ENCODE peak calls at places on chromosomes 11 and 22, in seven cellular contexts. One of them, this sample, is unnamed.

GRCh38 chr11:113177596-113178115 is 136.7 kb upstream of the TTC12 start:
- DNase-seq in tibial artery: no peak
- DNase-seq in CD4-positive, alpha-beta T cell: no peak
- DNase-seq in A673: no peak
- DNase-seq in WTC11: no peak
- DNase-seq in dorsolateral prefrontal cortex: no peak
- DNase-seq in upper lobe of right lung: no peak
- DNase-seq in this sample: no peak

GRCh38 chr11:78902771-78903507 is 328.3 kb upstream of the NARS2 start:
- DNase-seq in CD4-positive, alpha-beta T cell: no peak
- DNase-seq in dorsolateral prefrontal cortex: no peak
- DNase-seq in A673: no peak
- DNase-seq in tibial artery: no peak
- DNase-seq in WTC11: no peak
- DNase-seq in upper lobe of right lung: no peak
- DNase-seq in this sample: no peak

GRCh38 chr11:66106786-66107599 is 36.9 kb downstream of the PACS1 start:
- DNase-seq in tibial artery: no peak
- DNase-seq in upper lobe of right lung: no peak
- DNase-seq in A673: no peak
- DNase-seq in dorsolateral prefrontal cortex: no peak
- DNase-seq in CD4-positive, alpha-beta T cell: no peak
- DNase-seq in WTC11: no peak
- DNase-seq in this sample: no peak

GRCh38 chr11:108752297-108752751 is 87.5 kb downstream of the DDX10 start:
- DNase-seq in CD4-positive, alpha-beta T cell: no peak
- DNase-seq in A673: no peak
- DNase-seq in dorsolateral prefrontal cortex: no peak
- DNase-seq in tibial artery: no peak
- DNase-seq in upper lobe of right lung: no peak
- DNase-seq in WTC11: no peak
- DNase-seq in this sample: no peak

GRCh38 chr11:1131033-1131911 is 26.5 kb upstream of the MUC5AC start:
- DNase-seq in CD4-positive, alpha-beta T cell: no peak
- DNase-seq in WTC11: peak
- DNase-seq in tibial artery: peak
- DNase-seq in dorsolateral prefrontal cortex: no peak
- DNase-seq in A673: no peak
- DNase-seq in upper lobe of right lung: no peak
- DNase-seq in this sample: no peak

GRCh38 chr22:41338614-41339212 is 37.4 kb downstream of the ZC3H7B start:
- DNase-seq in dorsolateral prefrontal cortex: no peak
- DNase-seq in upper lobe of right lung: no peak
- DNase-seq in CD4-positive, alpha-beta T cell: no peak
- DNase-seq in A673: no peak
- DNase-seq in WTC11: no peak
- DNase-seq in tibial artery: no peak
- DNase-seq in this sample: no peak

GRCh38 chr11:33065445-33066178 is 26.2 kb downstream of the TCP11L1 start:
- DNase-seq in upper lobe of right lung: peak
- DNase-seq in CD4-positive, alpha-beta T cell: peak
- DNase-seq in dorsolateral prefrontal cortex: peak
- DNase-seq in A673: peak
- DNase-seq in WTC11: peak
- DNase-seq in tibial artery: no peak
- DNase-seq in this sample: peak

GRCh38 chr11:47340980-47341775 is 11.3 kb downstream of the MYBPC3 start:
- DNase-seq in upper lobe of right lung: no peak
- DNase-seq in A673: no peak
- DNase-seq in WTC11: no peak
- DNase-seq in CD4-positive, alpha-beta T cell: no peak
- DNase-seq in tibial artery: no peak
- DNase-seq in dorsolateral prefrontal cortex: no peak
- DNase-seq in this sample: no peak

GRCh38 chr11:33893711-33894401 is 2.0 kb upstream of the LMO2 start:
- DNase-seq in dorsolateral prefrontal cortex: no peak
- DNase-seq in CD4-positive, alpha-beta T cell: peak
- DNase-seq in tibial artery: no peak
- DNase-seq in A673: no peak
- DNase-seq in WTC11: no peak
- DNase-seq in upper lobe of right lung: no peak
- DNase-seq in this sample: no peak

GRCh38 chr11:1938343-1939005 is 8.7 kb upstream of the MRPL23 start:
- DNase-seq in A673: no peak
- DNase-seq in upper lobe of right lung: peak
- DNase-seq in CD4-positive, alpha-beta T cell: no peak
- DNase-seq in tibial artery: no peak
- DNase-seq in WTC11: peak
- DNase-seq in dorsolateral prefrontal cortex: no peak
- DNase-seq in this sample: no peak

GRCh38 chr22:30763815-30764686 is 69.4 kb downstream of the OSBP2 start:
- DNase-seq in A673: peak
- DNase-seq in WTC11: peak
- DNase-seq in CD4-positive, alpha-beta T cell: peak
- DNase-seq in dorsolateral prefrontal cortex: peak
- DNase-seq in tibial artery: no peak
- DNase-seq in upper lobe of right lung: no peak
- DNase-seq in this sample: peak

GRCh38 chr11:11022126-11022730 is 164.4 kb upstream of the ZBED5 start:
- DNase-seq in dorsolateral prefrontal cortex: no peak
- DNase-seq in A673: peak
- DNase-seq in CD4-positive, alpha-beta T cell: no peak
- DNase-seq in tibial artery: no peak
- DNase-seq in upper lobe of right lung: no peak
- DNase-seq in WTC11: no peak
- DNase-seq in this sample: peak

GRCh38 chr22:43831561-43832392 is 19.7 kb upstream of the EFCAB6 start:
- DNase-seq in upper lobe of right lung: peak
- DNase-seq in WTC11: no peak
- DNase-seq in dorsolateral prefrontal cortex: no peak
- DNase-seq in tibial artery: peak
- DNase-seq in CD4-positive, alpha-beta T cell: no peak
- DNase-seq in A673: no peak
- DNase-seq in this sample: no peak

GRCh38 chr22:47352920-47353700 is 590.7 kb downstream of the TBC1D22A start:
- DNase-seq in tibial artery: no peak
- DNase-seq in CD4-positive, alpha-beta T cell: no peak
- DNase-seq in upper lobe of right lung: no peak
- DNase-seq in A673: no peak
- DNase-seq in dorsolateral prefrontal cortex: no peak
- DNase-seq in WTC11: no peak
- DNase-seq in this sample: no peak

GRCh38 chr22:45296628-45297297 is 12.0 kb downstream of the UPK3A start:
- DNase-seq in WTC11: no peak
- DNase-seq in upper lobe of right lung: no peak
- DNase-seq in A673: no peak
- DNase-seq in tibial artery: no peak
- DNase-seq in CD4-positive, alpha-beta T cell: peak
- DNase-seq in dorsolateral prefrontal cortex: no peak
- DNase-seq in this sample: no peak

GRCh38 chr22:49232319-49233067 is 595.2 kb downstream of the BRD1 start:
- DNase-seq in CD4-positive, alpha-beta T cell: no peak
- DNase-seq in upper lobe of right lung: no peak
- DNase-seq in WTC11: no peak
- DNase-seq in tibial artery: peak
- DNase-seq in A673: no peak
- DNase-seq in dorsolateral prefrontal cortex: no peak
- DNase-seq in this sample: no peak

GRCh38 chr11:94767701-94768601 is at the start of gene AMOTL1:
- DNase-seq in WTC11: peak
- DNase-seq in A673: peak
- DNase-seq in CD4-positive, alpha-beta T cell: no peak
- DNase-seq in tibial artery: peak
- DNase-seq in dorsolateral prefrontal cortex: peak
- DNase-seq in upper lobe of right lung: peak
- DNase-seq in this sample: peak

GRCh38 chr22:36790648-36791047 is 14.7 kb upstream of the IFT27 start:
- DNase-seq in tibial artery: no peak
- DNase-seq in A673: no peak
- DNase-seq in dorsolateral prefrontal cortex: no peak
- DNase-seq in CD4-positive, alpha-beta T cell: no peak
- DNase-seq in upper lobe of right lung: no peak
- DNase-seq in WTC11: no peak
- DNase-seq in this sample: no peak

GRCh38 chr11:31325162-31325561 is 44.4 kb downstream of the DCDC1 start:
- DNase-seq in dorsolateral prefrontal cortex: no peak
- DNase-seq in WTC11: no peak
- DNase-seq in CD4-positive, alpha-beta T cell: no peak
- DNase-seq in A673: peak
- DNase-seq in upper lobe of right lung: no peak
- DNase-seq in tibial artery: no peak
- DNase-seq in this sample: peak

GRCh38 chr22:29799217-29799680 is 32.1 kb downstream of the UQCR10 start:
- DNase-seq in dorsolateral prefrontal cortex: no peak
- DNase-seq in tibial artery: peak
- DNase-seq in CD4-positive, alpha-beta T cell: no peak
- DNase-seq in upper lobe of right lung: peak
- DNase-seq in A673: no peak
- DNase-seq in WTC11: no peak
- DNase-seq in this sample: peak

GRCh38 chr11:63552921-63553320 is 10.3 kb downstream of the PLAAT2 start:
- DNase-seq in A673: no peak
- DNase-seq in WTC11: no peak
- DNase-seq in upper lobe of right lung: no peak
- DNase-seq in tibial artery: no peak
- DNase-seq in CD4-positive, alpha-beta T cell: no peak
- DNase-seq in dorsolateral prefrontal cortex: no peak
- DNase-seq in this sample: no peak

GRCh38 chr11:63549411-63549810 is 12.8 kb downstream of the PLAAT4 start:
- DNase-seq in dorsolateral prefrontal cortex: no peak
- DNase-seq in tibial artery: no peak
- DNase-seq in upper lobe of right lung: no peak
- DNase-seq in CD4-positive, alpha-beta T cell: no peak
- DNase-seq in WTC11: no peak
- DNase-seq in A673: no peak
- DNase-seq in this sample: no peak

GRCh38 chr11:63553759-63554158 is 9.4 kb downstream of the PLAAT2 start:
- DNase-seq in dorsolateral prefrontal cortex: no peak
- DNase-seq in upper lobe of right lung: no peak
- DNase-seq in WTC11: no peak
- DNase-seq in A673: no peak
- DNase-seq in tibial artery: no peak
- DNase-seq in CD4-positive, alpha-beta T cell: peak
- DNase-seq in this sample: no peak

GRCh38 chr11:63554901-63555218 is 8.3 kb downstream of the PLAAT2 start:
- DNase-seq in WTC11: no peak
- DNase-seq in tibial artery: no peak
- DNase-seq in upper lobe of right lung: no peak
- DNase-seq in CD4-positive, alpha-beta T cell: no peak
- DNase-seq in A673: no peak
- DNase-seq in dorsolateral prefrontal cortex: no peak
- DNase-seq in this sample: no peak

GRCh38 chr11:63551889-63552266 is 11.3 kb downstream of the PLAAT2 start:
- DNase-seq in WTC11: no peak
- DNase-seq in CD4-positive, alpha-beta T cell: no peak
- DNase-seq in tibial artery: no peak
- DNase-seq in A673: no peak
- DNase-seq in dorsolateral prefrontal cortex: no peak
- DNase-seq in upper lobe of right lung: no peak
- DNase-seq in this sample: no peak
- TF ChIP-seq CTCF in WTC11: no peak
- TF ChIP-seq CTCF in CD4-positive, alpha-beta T cell: no peak
- TF ChIP-seq CTCF in tibial artery: no peak
- TF ChIP-seq CTCF in A673: no peak
- TF ChIP-seq CTCF in dorsolateral prefrontal cortex: no peak
- TF ChIP-seq CTCF in upper lobe of right lung: no peak
- TF ChIP-seq CTCF in this sample: no peak

DNA sequence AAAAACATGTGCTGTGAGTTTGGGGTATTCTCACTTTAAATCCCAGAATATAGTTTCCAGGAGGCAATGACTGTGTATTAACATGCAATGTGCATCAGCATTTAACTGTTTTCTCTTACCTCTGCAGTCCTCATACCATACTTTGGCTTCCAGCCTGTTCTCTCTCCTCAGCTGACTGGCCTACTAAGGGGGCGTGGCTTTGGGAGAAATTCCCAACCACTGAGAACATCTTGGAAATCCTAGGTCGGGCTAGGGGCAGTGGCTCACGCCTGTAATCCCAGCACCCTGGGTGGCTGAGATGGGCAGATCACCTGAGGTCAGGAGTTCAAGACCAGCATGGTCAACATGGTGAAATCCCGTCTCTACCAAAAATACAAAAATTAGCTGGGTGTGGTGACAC is 13.5 kb upstream of the ZC3H12C start:
- DNase-seq in A673: no peak
- DNase-seq in WTC11: no peak
- DNase-seq in dorsolateral prefrontal cortex: no peak
- DNase-seq in upper lobe of right lung: no peak
- DNase-seq in tibial artery: no peak
- DNase-seq in CD4-positive, alpha-beta T cell: no peak
- DNase-seq in this sample: no peak
- TF ChIP-seq CTCF in A673: no peak
- TF ChIP-seq CTCF in WTC11: no peak
- TF ChIP-seq CTCF in dorsolateral prefrontal cortex: no peak
- TF ChIP-seq CTCF in upper lobe of right lung: no peak
- TF ChIP-seq CTCF in tibial artery: no peak
- TF ChIP-seq CTCF in CD4-positive, alpha-beta T cell: no peak
- TF ChIP-seq CTCF in this sample: no peak

DNA sequence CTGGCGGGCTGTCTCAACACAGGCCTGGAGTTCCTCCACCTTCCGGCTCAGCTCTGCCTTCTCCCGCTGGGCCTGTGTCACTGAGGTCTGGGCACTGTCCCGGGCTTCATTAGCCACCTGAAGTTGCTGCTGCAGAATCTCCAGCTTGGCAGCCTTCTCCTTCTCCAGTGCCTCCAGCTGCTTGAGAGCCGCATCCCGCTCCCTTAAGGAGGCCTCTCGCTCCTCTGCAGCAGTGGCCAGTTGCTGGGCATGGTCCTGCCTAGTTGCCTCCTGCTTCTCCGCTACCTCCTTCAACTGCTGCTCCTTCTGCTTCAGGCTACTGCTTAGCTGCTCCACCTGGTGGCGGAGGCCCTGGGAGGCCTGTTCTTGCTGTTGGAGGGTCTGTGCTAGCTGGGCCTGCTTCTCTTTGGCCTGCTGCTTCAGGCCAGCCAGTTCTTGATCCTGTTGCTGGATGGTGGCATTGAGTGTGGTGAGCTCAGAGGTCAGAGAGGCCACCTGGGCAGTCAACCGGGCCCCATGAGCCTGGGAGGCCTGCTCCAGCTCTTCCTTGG is 16.9 kb downstream of the IL18BP start:
- DNase-seq in CD4-positive, alpha-beta T cell: no peak
- DNase-seq in upper lobe of right lung: peak
- DNase-seq in A673: no peak
- DNase-seq in dorsolateral prefrontal cortex: peak
- DNase-seq in WTC11: peak
- DNase-seq in tibial artery: no peak
- DNase-seq in this sample: no peak
- TF ChIP-seq CTCF in CD4-positive, alpha-beta T cell: no peak
- TF ChIP-seq CTCF in upper lobe of right lung: peak
- TF ChIP-seq CTCF in A673: peak
- TF ChIP-seq CTCF in dorsolateral prefrontal cortex: peak
- TF ChIP-seq CTCF in WTC11: peak
- TF ChIP-seq CTCF in tibial artery: peak
- TF ChIP-seq CTCF in this sample: peak

GRCh38 chr11:67369801-67370284 is 3.6 kb downstream of the CLCF1 start:
- DNase-seq in dorsolateral prefrontal cortex: no peak
- DNase-seq in WTC11: no peak
- DNase-seq in A673: no peak
- DNase-seq in CD4-positive, alpha-beta T cell: no peak
- DNase-seq in tibial artery: no peak
- DNase-seq in upper lobe of right lung: no peak
- DNase-seq in this sample: no peak
- TF ChIP-seq CTCF in dorsolateral prefrontal cortex: no peak
- TF ChIP-seq CTCF in WTC11: no peak
- TF ChIP-seq CTCF in A673: no peak
- TF ChIP-seq CTCF in CD4-positive, alpha-beta T cell: no peak
- TF ChIP-seq CTCF in tibial artery: no peak
- TF ChIP-seq CTCF in upper lobe of right lung: no peak
- TF ChIP-seq CTCF in this sample: no peak

GRCh38 chr11:107591098-107591445 is at the start of gene ELMOD1:
- DNase-seq in CD4-positive, alpha-beta T cell: no peak
- DNase-seq in tibial artery: peak
- DNase-seq in dorsolateral prefrontal cortex: peak
- DNase-seq in upper lobe of right lung: peak
- DNase-seq in A673: peak
- DNase-seq in WTC11: peak
- DNase-seq in this sample: peak
- TF ChIP-seq CTCF in CD4-positive, alpha-beta T cell: no peak
- TF ChIP-seq CTCF in tibial artery: peak
- TF ChIP-seq CTCF in dorsolateral prefrontal cortex: no peak
- TF ChIP-seq CTCF in upper lobe of right lung: no peak
- TF ChIP-seq CTCF in A673: no peak
- TF ChIP-seq CTCF in WTC11: no peak
- TF ChIP-seq CTCF in this sample: no peak